ENCODE peak calls at places on chromosomes 11 and 22, in nine cellular contexts. O is cardiac fibroblast; P is astrocyte of the cerebellum; I is CD8-positive, alpha-beta T cell; K is tibial nerve; V is OCI-LY7; Y is GM12865; A is fibroblast of pulmonary artery; X is mucosa of descending colon. D is an unnamed sample.

GRCh38 chr11:87258171-87258833 is 220.6 kb downstream of the TMEM135 start:
- DNase-seq in O (no peak), P (no peak), I (no peak), K (no peak), V (no peak), Y (no peak), A (no peak), X (no peak), D (no peak)

GRCh38 chr11:2932850-2933251 is 3.6 kb upstream of the PHLDA2 start:
- DNase-seq in O (peak), P (no peak), I (no peak), K (no peak), V (no peak), Y (no peak), A (no peak), X (peak), D (peak)

GRCh38 chr11:114135737-114136151 is 76.2 kb downstream of the ZBTB16 start:
- DNase-seq in O (peak), P (peak), I (no peak), K (no peak), V (no peak), Y (no peak), A (peak), X (no peak), D (peak)

GRCh38 chr22:31662668-31663037 is 638 bp upstream of the PISD start:
- DNase-seq in O (no peak), P (no peak), I (no peak), K (no peak), V (no peak), Y (no peak), A (no peak), X (no peak), D (no peak)

GRCh38 chr11:74731301-74732094 is at the start of gene CHRDL2:
- DNase-seq in O (peak), P (no peak), I (no peak), K (no peak), V (no peak), Y (no peak), A (peak), X (no peak), D (peak)

GRCh38 chr11:82733444-82734119 is at the start of gene FAM181B:
- DNase-seq in O (peak), P (peak), I (no peak), K (peak), V (no peak), Y (no peak), A (peak), X (peak), D (peak)

GRCh38 chr11:128709402-128709801 is 15.5 kb downstream of the FLI1 start:
- DNase-seq in O (peak), P (peak), I (no peak), K (no peak), V (no peak), Y (no peak), A (peak), X (no peak), D (peak)

GRCh38 chr22:44661659-44662569 is 40.1 kb upstream of the PRR5 start:
- DNase-seq in O (no peak), P (no peak), I (no peak), K (no peak), V (peak), Y (no peak), A (no peak), X (no peak), D (no peak)

GRCh38 chr11:108019870-108020540 is 11.3 kb downstream of the CUL5 start:
- DNase-seq in O (peak), P (no peak), I (no peak), K (no peak), V (no peak), Y (no peak), A (peak), X (no peak), D (peak)

GRCh38 chr11:77149716-77150392 is 21.8 kb downstream of the MYO7A start:
- DNase-seq in O (no peak), P (no peak), I (no peak), K (no peak), V (no peak), Y (no peak), A (no peak), X (peak), D (no peak)

GRCh38 chr11:12707500-12707880 is 33.3 kb downstream of the TEAD1 start:
- DNase-seq in O (no peak), P (no peak), I (no peak), K (no peak), V (no peak), Y (no peak), A (no peak), X (no peak), D (no peak)

GRCh38 chr11:35944503-35945136 is 758 bp downstream of the LDLRAD3 start:
- DNase-seq in O (no peak), P (no peak), I (no peak), K (no peak), V (no peak), Y (no peak), A (peak), X (no peak), D (peak)

GRCh38 chr11:67468509-67468834 is 579 bp downstream of the TMEM134 start:
- DNase-seq in O (no peak), P (no peak), I (no peak), K (no peak), V (peak), Y (no peak), A (no peak), X (no peak), D (no peak)

GRCh38 chr11:130861902-130862552 is 54.3 kb downstream of the SNX19 start:
- DNase-seq in O (peak), P (peak), I (peak), K (peak), V (peak), Y (peak), A (peak), X (peak), D (peak)

GRCh38 chr11:23729088-23729487 is 767.8 kb upstream of the LUZP2 start:
- DNase-seq in O (no peak), P (no peak), I (no peak), K (no peak), V (no peak), Y (no peak), A (no peak), X (no peak), D (no peak)

GRCh38 chr22:19874307-19875060 is 19.8 kb upstream of the GNB1L start:
- DNase-seq in O (no peak), P (no peak), I (peak), K (no peak), V (no peak), Y (no peak), A (no peak), X (peak), D (no peak)

GRCh38 chr22:29072979-29073617 is at the start of gene KREMEN1:
- DNase-seq in O (no peak), P (no peak), I (no peak), K (no peak), V (no peak), Y (no peak), A (no peak), X (peak), D (no peak)

GRCh38 chr22:29072193-29072978 is 449 bp upstream of the KREMEN1 start:
- DNase-seq in O (peak), P (no peak), I (peak), K (peak), V (peak), Y (peak), A (peak), X (peak), D (peak)

GRCh38 chr22:29071261-29072045 is 1.4 kb upstream of the KREMEN1 start:
- DNase-seq in O (peak), P (no peak), I (no peak), K (no peak), V (no peak), Y (peak), A (no peak), X (peak), D (no peak)

GRCh38 chr22:29074276-29074625 is 1.4 kb downstream of the KREMEN1 start:
- DNase-seq in O (no peak), P (no peak), I (no peak), K (no peak), V (no peak), Y (no peak), A (no peak), X (no peak), D (no peak)

DNA sequence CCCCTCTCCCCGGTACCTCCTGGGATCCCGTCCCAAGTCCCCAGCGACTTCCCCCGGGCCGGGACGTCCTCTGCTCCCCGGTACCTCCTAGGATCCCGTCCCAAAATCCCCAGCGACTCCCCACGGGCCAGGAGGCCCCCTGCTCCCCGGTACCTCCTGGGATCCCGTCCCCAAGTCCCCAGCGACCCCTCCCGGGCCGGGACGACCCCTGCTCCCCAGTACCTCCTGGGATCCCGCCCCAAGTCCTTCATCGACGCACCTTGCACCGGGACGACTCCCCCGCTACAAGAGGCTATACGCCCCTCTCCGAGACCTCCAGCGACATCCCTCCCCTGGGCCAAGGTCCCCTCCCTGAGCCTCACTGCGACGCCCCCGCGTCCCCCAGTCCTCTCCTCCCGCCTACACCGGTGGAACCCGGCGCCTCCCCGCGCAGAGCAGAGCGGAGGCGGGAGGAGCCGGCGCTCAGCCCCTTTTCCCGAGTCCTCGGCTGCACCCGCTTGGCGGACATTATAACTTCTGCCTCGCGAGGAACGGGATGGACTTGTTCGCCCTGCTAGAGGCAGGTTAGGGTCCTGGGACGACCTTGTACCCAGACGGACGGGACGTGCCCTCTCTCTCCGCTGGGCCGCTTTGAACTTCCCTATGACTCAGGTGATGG is 912 bp downstream of the KREMEN1 start:
- DNase-seq in O (no peak), P (no peak), I (no peak), K (peak), V (no peak), Y (no peak), A (no peak), X (peak), D (no peak)
- TF ChIP-seq CTCF in O (no peak), P (no peak), I (no peak), K (no peak), V (no peak), Y (no peak), A (no peak), X (no peak), D (no peak)

GRCh38 chr11:117039897-117040296 is 58.3 kb downstream of the SIK3 start:
- DNase-seq in O (peak), P (no peak), I (no peak), K (no peak), V (peak), Y (no peak), A (no peak), X (no peak), D (no peak)

GRCh38 chr11:117045956-117046355 is 52.3 kb downstream of the SIK3 start:
- DNase-seq in O (peak), P (no peak), I (no peak), K (no peak), V (no peak), Y (no peak), A (peak), X (no peak), D (peak)

GRCh38 chr11:117044287-117045035 is 53.8 kb downstream of the SIK3 start:
- DNase-seq in O (no peak), P (no peak), I (no peak), K (no peak), V (no peak), Y (no peak), A (no peak), X (no peak), D (no peak)

GRCh38 chr11:117042689-117043088 is 55.5 kb downstream of the SIK3 start:
- DNase-seq in O (no peak), P (no peak), I (no peak), K (no peak), V (no peak), Y (no peak), A (no peak), X (no peak), D (no peak)

GRCh38 chr11:117045196-117045595 is 53.0 kb downstream of the SIK3 start:
- DNase-seq in O (no peak), P (peak), I (no peak), K (no peak), V (no peak), Y (no peak), A (no peak), X (no peak), D (peak)
- H3K4me3 ChIP-seq in O (no peak), P (no peak), I (no peak), K (no peak), V (no peak), Y (no peak), A (no peak), X (no peak), D (no peak)

GRCh38 chr11:112361396-112361795 is 100.7 kb upstream of the PLET1 start:
- DNase-seq in O (no peak), P (no peak), I (no peak), K (no peak), V (no peak), Y (no peak), A (no peak), X (no peak), D (no peak)

GRCh38 chr11:112357488-112357887 is 96.8 kb upstream of the PLET1 start:
- DNase-seq in O (no peak), P (no peak), I (no peak), K (no peak), V (no peak), Y (no peak), A (no peak), X (no peak), D (no peak)

GRCh38 chr11:112354364-112354763 is 93.7 kb upstream of the PLET1 start:
- DNase-seq in O (no peak), P (no peak), I (no peak), K (no peak), V (no peak), Y (no peak), A (no peak), X (no peak), D (no peak)

GRCh38 chr11:112352907-112353306 is 92.2 kb upstream of the PLET1 start:
- DNase-seq in O (no peak), P (no peak), I (no peak), K (no peak), V (no peak), Y (no peak), A (no peak), X (no peak), D (no peak)

GRCh38 chr11:112355726-112356125 is 95.1 kb upstream of the PLET1 start:
- DNase-seq in O (peak), P (no peak), I (no peak), K (no peak), V (no peak), Y (peak), A (peak), X (no peak), D (no peak)
- TF ChIP-seq CTCF in O (peak), P (no peak), I (no peak), K (no peak), V (peak), Y (peak), A (peak), X (no peak), D (peak)

DNA sequence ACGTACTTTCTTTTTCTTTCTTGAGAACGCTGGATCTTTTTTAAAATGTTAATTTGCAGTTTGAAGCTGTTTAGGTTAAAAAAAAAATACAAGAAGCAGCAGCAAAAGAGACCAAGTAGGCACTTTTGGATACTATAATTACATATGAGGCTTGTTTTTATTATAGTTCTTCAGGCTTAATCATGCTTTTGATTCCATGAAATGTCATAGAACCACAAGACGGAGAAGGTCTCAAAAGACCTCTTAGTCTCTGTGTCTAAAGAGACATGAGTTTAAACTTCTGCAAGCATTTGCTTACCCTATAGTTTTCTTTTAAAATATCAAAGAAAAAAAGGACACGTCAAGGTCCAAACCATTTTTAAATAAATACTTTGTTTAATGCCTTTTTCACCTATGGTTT is 18.8 kb upstream of the MMP20 start:
- DNase-seq in O (no peak), P (no peak), I (no peak), K (no peak), V (no peak), Y (no peak), A (no peak), X (no peak), D (no peak)
- H3K4me3 ChIP-seq in O (no peak), P (no peak), I (no peak), K (no peak), V (no peak), Y (no peak), A (no peak), X (no peak), D (no peak)

D was measured in foreskin fibroblast.